ENCODE peak calls at places on chromosomes 12 and 14, in six cellular contexts. Z is K562, X is GM12878, M is H1, S is HepG2, Y is SK-N-SH. L is an unnamed sample.

GRCh38 chr14:84655014-84655413 is 874.9 kb upstream of the FLRT2 start:
- DNase-seq in S (no peak), X (no peak), M (no peak), Z (no peak), Y (no peak), L (no peak)

GRCh38 chr12:19515179-19515578 is 75.9 kb downstream of the AEBP2 start:
- DNase-seq in X (no peak), M (no peak), Y (no peak), S (no peak), Z (peak; percentile 43), L (no peak)

GRCh38 chr12:77387214-77387613 is 321.8 kb upstream of the E2F7 start:
- DNase-seq in M (no peak), S (no peak), Y (no peak), Z (no peak), X (no peak), L (no peak)

GRCh38 chr12:95003921-95004272 is 400 bp upstream of the NDUFA12 start:
- DNase-seq in M (no peak), Z (no peak), Y (no peak), S (no peak), X (no peak), L (no peak)

GRCh38 chr12:46373303-46374182 is 970 bp upstream of the SLC38A2 start:
- DNase-seq in Y (peak; percentile 66), S (peak; percentile 72), X (no peak), Z (peak; percentile 43), M (no peak), L (peak; percentile 45)

GRCh38 chr12:55933158-55933798 is 2.3 kb downstream of the DGKA start:
- DNase-seq in X (no peak), Y (no peak), M (no peak), Z (no peak), S (no peak), L (peak; percentile 37)

GRCh38 chr12:26978801-26979200 is 35.4 kb downstream of the TM7SF3 start:
- DNase-seq in X (no peak), S (no peak), M (no peak), Z (no peak), Y (no peak), L (no peak)

GRCh38 chr12:100970894-100971293 is 176.3 kb downstream of the ANO4 start:
- DNase-seq in M (no peak), Z (no peak), X (no peak), Y (no peak), S (no peak), L (no peak)

GRCh38 chr12:1474059-1474537 is 120.3 kb downstream of the FBXL14 start:
- DNase-seq in Z (no peak), M (no peak), S (peak; percentile 20), X (no peak), Y (no peak), L (no peak)

GRCh38 chr12:6336859-6337744 is 4.8 kb downstream of the TNFRSF1A start:
- DNase-seq in Z (peak; percentile 50), M (no peak), S (no peak), X (no peak), Y (no peak), L (peak; percentile 90)

GRCh38 chr12:31588976-31589375 is 2.0 kb downstream of the DENND5B start:
- DNase-seq in S (no peak), Z (no peak), X (no peak), M (no peak), Y (no peak), L (no peak)

GRCh38 chr12:104420868-104421267 is 35.9 kb upstream of the CHST11 start:
- DNase-seq in X (no peak), Y (no peak), S (no peak), Z (no peak), M (no peak), L (no peak)

GRCh38 chr12:32332446-32332845 is 66.9 kb upstream of the FGD4 start:
- DNase-seq in M (no peak), X (no peak), Z (no peak), Y (no peak), S (no peak), L (no peak)

GRCh38 chr12:22018860-22019259 is 27.2 kb upstream of the CMAS start:
- DNase-seq in Y (no peak), X (no peak), M (no peak), S (no peak), Z (no peak), L (no peak)

GRCh38 chr12:59431266-59431665 is 164.6 kb upstream of the SLC16A7 start:
- DNase-seq in Z (no peak), S (no peak), X (no peak), M (no peak), Y (no peak), L (no peak)

GRCh38 chr12:59425798-59426197 is 170.0 kb upstream of the SLC16A7 start:
- DNase-seq in X (no peak), S (no peak), Y (no peak), M (no peak), Z (no peak), L (no peak)

GRCh38 chr12:59432057-59432456 is 163.8 kb upstream of the SLC16A7 start:
- DNase-seq in Z (no peak), S (no peak), X (no peak), Y (no peak), M (no peak), L (no peak)

DNA sequence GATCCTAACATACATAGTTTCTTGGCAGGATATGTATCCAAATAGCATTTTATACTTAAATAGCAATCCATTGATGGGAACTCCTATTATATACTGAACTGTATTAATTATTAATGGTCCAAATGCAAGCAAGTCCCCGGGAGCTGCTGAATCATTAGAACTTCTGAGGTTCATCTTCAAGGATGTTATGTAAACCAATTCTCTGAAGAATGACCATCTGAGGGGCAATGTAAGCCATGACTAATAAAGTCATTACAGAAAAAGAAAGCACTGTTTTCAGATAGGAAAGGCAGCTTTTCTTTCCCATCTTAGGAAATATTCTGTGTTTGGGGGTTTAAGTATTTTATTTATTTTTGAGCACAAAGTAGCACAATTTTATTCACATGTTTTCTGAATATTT is 166.1 kb upstream of the SLC16A7 start:
- DNase-seq in M (no peak), X (no peak), Y (no peak), Z (no peak), S (no peak), L (no peak)
- TF ChIP-seq GABPA in M (no peak), X (no peak), Y (no peak), Z (no peak), S (no peak), L (no peak)

GRCh38 chr14:106802413-106803364 is 1276.3 kb downstream of the TMEM121 start:
- DNase-seq in S (peak; percentile 40), Y (peak; percentile 31), M (no peak), X (no peak), Z (no peak), L (peak; percentile 35)
- TF ChIP-seq GABPA in S (no peak), Y (no peak), M (no peak), X (no peak), Z (no peak), L (no peak)

DNA sequence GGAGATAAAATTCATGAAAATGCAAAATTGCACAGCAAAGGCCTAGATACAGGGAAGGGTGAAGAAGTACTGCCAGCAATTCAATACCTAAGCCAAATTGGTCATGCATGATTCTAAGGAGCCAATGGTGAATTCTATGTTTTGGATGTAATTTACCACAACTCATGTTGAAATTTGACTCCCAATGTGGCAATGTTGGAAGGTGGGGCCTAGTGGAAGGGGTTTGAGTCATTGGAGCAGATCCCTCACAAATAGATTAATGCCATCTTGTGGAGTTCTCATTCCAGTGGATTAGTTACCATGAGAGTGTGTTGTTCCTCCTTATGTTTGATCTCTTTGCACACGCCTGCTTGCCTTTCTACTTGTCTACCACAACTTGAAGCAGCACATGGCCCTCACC is 194.0 kb upstream of the ALG10 start:
- DNase-seq in X (no peak), Y (no peak), Z (no peak), M (no peak), S (no peak), L (no peak)
- TF ChIP-seq GABPA in X (no peak), Y (no peak), Z (no peak), M (no peak), S (no peak), L (no peak)

DNA sequence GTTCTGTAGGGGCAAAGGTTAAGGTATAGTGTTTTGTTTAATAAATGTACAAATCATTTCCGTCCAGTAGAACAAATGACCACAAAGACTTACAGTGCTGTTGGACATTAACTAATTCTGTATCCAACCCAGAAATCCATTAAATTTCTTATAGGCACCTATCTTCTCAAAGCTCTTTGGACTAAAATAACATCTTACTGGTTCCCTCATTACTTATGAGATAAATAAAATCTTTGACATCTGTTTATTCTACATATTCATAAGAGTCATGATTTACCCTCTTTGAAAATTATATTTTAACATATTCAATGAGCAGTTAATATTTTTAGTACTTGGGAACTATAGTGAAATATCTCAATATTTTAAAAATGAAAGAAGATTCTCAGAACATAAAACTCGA is 102.7 kb upstream of the G2E3 start:
- DNase-seq in M (no peak), Y (no peak), Z (no peak), X (no peak), S (no peak), L (no peak)
- TF ChIP-seq GABPA in M (no peak), Y (no peak), Z (no peak), X (no peak), S (no peak), L (no peak)

L was measured in HL-60.